ENCODE peak calls at places on chromosomes 12 and 14, in ten cellular contexts. U, K, L, X, B, I, M, R, D and F are unnamed samples.

GRCh38 chr14:105466491-105467248 is 8.0 kb upstream of the CRIP2 start:
- DNase-seq in M (no peak), B (no peak), R (no peak), X (no peak), I (no peak), U (no peak), K (no peak), L (no peak), D (no peak), F (no peak)

GRCh38 chr12:111426341-111427185 is 20.8 kb downstream of the SH2B3 start:
- DNase-seq in K (peak), X (no peak), D (no peak), R (no peak), B (no peak), M (no peak), U (peak), L (no peak), I (no peak), F (no peak)

GRCh38 chr12:118237053-118237665 is 101.2 kb downstream of the PEBP1 start:
- DNase-seq in K (no peak), R (no peak), U (no peak), L (no peak), B (no peak), I (no peak), M (no peak), D (no peak), X (no peak), F (no peak)

GRCh38 chr14:53861781-53862180 is 94.8 kb downstream of the BMP4 start:
- DNase-seq in R (no peak), L (no peak), K (no peak), M (no peak), X (no peak), U (no peak), D (no peak), B (no peak), I (no peak), F (no peak)

GRCh38 chr14:64218344-64219240 is 75.6 kb downstream of the ESR2 start:
- DNase-seq in K (no peak), U (no peak), M (no peak), L (no peak), R (peak), I (no peak), X (no peak), B (no peak), D (no peak), F (no peak)

GRCh38 chr14:101354726-101355125 is 206.6 kb upstream of the DIO3 start:
- DNase-seq in L (peak), D (no peak), K (no peak), U (no peak), M (no peak), R (peak), B (no peak), X (no peak), I (peak), F (no peak)

GRCh38 chr12:57481671-57482070 is 2.0 kb upstream of the ARHGAP9 start:
- DNase-seq in D (no peak), M (no peak), U (no peak), X (no peak), I (no peak), L (no peak), K (no peak), R (no peak), B (no peak), F (no peak)

GRCh38 chr12:53410951-53411350 is 12.7 kb upstream of the AMHR2 start:
- DNase-seq in L (peak), B (no peak), K (no peak), M (no peak), D (peak), X (no peak), U (no peak), R (no peak), I (peak), F (no peak)

GRCh38 chr14:28254768-28255167 is 511.8 kb upstream of the FOXG1 start:
- DNase-seq in B (no peak), L (no peak), X (no peak), K (no peak), D (no peak), I (no peak), R (no peak), M (no peak), U (no peak), F (no peak)

GRCh38 chr14:72492196-72492595 is 401.7 kb downstream of the DPF3 start:
- DNase-seq in B (no peak), R (no peak), I (no peak), M (no peak), X (no peak), L (no peak), K (no peak), U (no peak), D (no peak), F (no peak)

GRCh38 chr14:36270191-36270590 is 50.2 kb downstream of the MBIP start:
- DNase-seq in K (no peak), M (no peak), U (no peak), L (no peak), X (no peak), B (no peak), D (no peak), I (no peak), R (no peak), F (no peak)

GRCh38 chr12:125773033-125773432 is 707.8 kb downstream of the AACS start:
- DNase-seq in D (no peak), I (peak), M (no peak), K (no peak), X (peak), L (no peak), R (no peak), U (no peak), B (peak), F (no peak)

GRCh38 chr12:24605466-24605865 is 343.4 kb downstream of the BCAT1 start:
- DNase-seq in R (no peak), L (no peak), M (no peak), X (no peak), I (no peak), U (no peak), D (no peak), K (no peak), B (no peak), F (no peak)

GRCh38 chr14:36506732-36507614 is 13.1 kb downstream of the NKX2-1 start:
- DNase-seq in U (no peak), R (no peak), K (no peak), X (no peak), M (no peak), D (no peak), L (no peak), I (no peak), B (no peak), F (no peak)

GRCh38 chr12:124767075-124767821 is 96.4 kb downstream of the SCARB1 start:
- DNase-seq in I (peak), U (peak), L (peak), K (peak), D (peak), X (peak), B (peak), R (peak), M (peak), F (no peak)

GRCh38 chr12:55743131-55743921 is 404 bp downstream of the GDF11 start:
- DNase-seq in U (peak), R (peak), I (peak), L (peak), M (peak), D (peak), B (peak), K (peak), X (peak), F (no peak)

GRCh38 chr12:116532428-116532827 is 26.8 kb upstream of the MAP1LC3B2 start:
- DNase-seq in D (peak), M (no peak), R (no peak), U (no peak), L (no peak), B (no peak), K (no peak), X (no peak), I (no peak), F (no peak)

GRCh38 chr14:53391631-53392030 is 238.5 kb upstream of the DDHD1 start:
- DNase-seq in B (no peak), L (no peak), X (no peak), D (no peak), U (peak), I (no peak), M (no peak), R (no peak), K (no peak), F (no peak)

GRCh38 chr12:96034631-96035282 is 630 bp downstream of the LTA4H start:
- DNase-seq in I (no peak), U (peak), B (no peak), D (peak), X (peak), M (no peak), L (no peak), R (no peak), K (peak), F (no peak)

GRCh38 chr12:111578276-111578970 is 20.7 kb downstream of the ATXN2 start:
- DNase-seq in M (no peak), X (no peak), I (no peak), B (no peak), U (peak), D (no peak), R (no peak), L (no peak), K (no peak), F (no peak)

GRCh38 chr12:12927211-12928079 is 24.5 kb downstream of the GPRC5D start:
- DNase-seq in R (peak), I (peak), M (peak), B (peak), U (peak), D (peak), X (no peak), L (peak), K (peak), F (peak)

GRCh38 chr14:96120392-96120791 is 81.2 kb downstream of the C14orf132 start:
- DNase-seq in K (no peak), L (no peak), X (no peak), U (no peak), M (no peak), D (no peak), I (no peak), B (no peak), R (no peak), F (no peak)

GRCh38 chr12:131786331-131786730 is 41.9 kb upstream of the MMP17 start:
- DNase-seq in R (no peak), X (no peak), M (no peak), U (no peak), L (no peak), D (no peak), K (no peak), B (no peak), I (no peak), F (no peak)

GRCh38 chr12:126998747-126999285 is 1268.2 kb upstream of the TMEM132C start:
- DNase-seq in U (no peak), I (no peak), R (no peak), B (no peak), D (no peak), X (no peak), K (no peak), L (no peak), M (no peak), F (no peak)

GRCh38 chr14:54565236-54566151 is 1.4 kb upstream of the SAMD4A start:
- DNase-seq in M (peak), U (peak), I (peak), K (peak), L (peak), X (peak), B (peak), D (peak), R (peak), F (peak)

GRCh38 chr12:19130224-19131019 is 889 bp downstream of the PLEKHA5 start:
- DNase-seq in K (peak), B (peak), R (peak), D (peak), U (peak), L (peak), X (peak), M (peak), I (peak), F (peak)

GRCh38 chr12:85183855-85184254 is 96.2 kb upstream of the ALX1 start:
- DNase-seq in B (no peak), D (no peak), M (no peak), X (no peak), K (no peak), I (no peak), R (no peak), U (no peak), L (no peak), F (no peak)

GRCh38 chr12:85179680-85180300 is 100.2 kb upstream of the ALX1 start:
- DNase-seq in R (no peak), D (no peak), L (no peak), U (peak), K (no peak), X (no peak), M (no peak), B (no peak), I (no peak), F (no peak)

GRCh38 chr12:85186236-85186635 is 93.8 kb upstream of the ALX1 start:
- DNase-seq in K (no peak), X (no peak), U (no peak), B (no peak), L (no peak), I (no peak), D (no peak), R (no peak), M (no peak), F (no peak)

GRCh38 chr12:85188609-85189008 is 91.4 kb upstream of the ALX1 start:
- DNase-seq in X (no peak), B (no peak), R (no peak), K (no peak), D (no peak), M (no peak), L (no peak), I (no peak), U (peak), F (no peak)

GRCh38 chr12:85182699-85183098 is 97.3 kb upstream of the ALX1 start:
- DNase-seq in R (no peak), L (no peak), U (no peak), M (no peak), K (no peak), I (no peak), X (peak), D (no peak), B (no peak), F (no peak)
- H3K4me3 ChIP-seq in R (no peak), L (no peak), U (no peak), M (no peak), K (no peak), I (no peak), X (no peak), D (no peak), B (no peak), F (no peak)

DNA sequence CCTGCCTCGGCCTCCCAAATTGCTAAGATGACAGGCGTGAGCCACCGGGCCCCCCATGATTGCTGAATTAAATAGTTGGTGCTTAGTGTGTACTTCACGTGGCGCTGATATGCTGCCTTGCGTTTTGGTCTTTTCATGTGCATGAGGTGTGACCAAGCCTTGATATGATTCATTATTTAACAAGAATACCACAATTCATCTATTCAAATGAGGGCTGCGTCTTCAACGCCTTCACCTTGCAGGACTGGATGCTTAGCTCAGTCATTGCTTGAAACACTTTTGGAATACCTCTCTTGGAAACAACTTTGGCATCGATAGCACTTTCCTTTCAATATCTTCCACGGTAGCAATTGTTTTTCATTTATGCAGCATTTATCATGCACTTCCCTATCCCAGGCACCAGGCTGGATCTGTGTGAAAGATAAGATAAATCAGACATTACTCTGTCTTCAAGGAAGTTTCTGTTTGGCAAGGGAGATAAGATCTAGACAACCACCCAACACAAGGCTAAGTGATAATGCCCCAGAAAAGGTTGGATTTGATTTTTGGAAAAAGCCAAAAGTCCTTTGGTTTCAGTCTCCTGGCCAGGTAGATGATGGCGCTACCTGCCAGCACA is 1.3 kb upstream of the TEAD4 start:
- DNase-seq in M (no peak), L (no peak), X (no peak), R (no peak), K (no peak), B (no peak), U (no peak), D (no peak), I (no peak), F (no peak)
- TF ChIP-seq CTCF in M (no peak), L (no peak), X (no peak), R (no peak), K (peak), B (no peak), U (no peak), D (no peak), I (no peak), F (peak)

GRCh38 chr14:74846168-74846567 is 29.8 kb downstream of the PROX2 start:
- DNase-seq in R (no peak), L (no peak), I (no peak), B (no peak), D (no peak), X (no peak), U (no peak), K (no peak), M (no peak), F (no peak)
- TF ChIP-seq POLR2AphosphoS5 in R (no peak), L (no peak), I (no peak), B (no peak), D (no peak), X (no peak), U (no peak), K (no peak), M (no peak), F (no peak)

DNA sequence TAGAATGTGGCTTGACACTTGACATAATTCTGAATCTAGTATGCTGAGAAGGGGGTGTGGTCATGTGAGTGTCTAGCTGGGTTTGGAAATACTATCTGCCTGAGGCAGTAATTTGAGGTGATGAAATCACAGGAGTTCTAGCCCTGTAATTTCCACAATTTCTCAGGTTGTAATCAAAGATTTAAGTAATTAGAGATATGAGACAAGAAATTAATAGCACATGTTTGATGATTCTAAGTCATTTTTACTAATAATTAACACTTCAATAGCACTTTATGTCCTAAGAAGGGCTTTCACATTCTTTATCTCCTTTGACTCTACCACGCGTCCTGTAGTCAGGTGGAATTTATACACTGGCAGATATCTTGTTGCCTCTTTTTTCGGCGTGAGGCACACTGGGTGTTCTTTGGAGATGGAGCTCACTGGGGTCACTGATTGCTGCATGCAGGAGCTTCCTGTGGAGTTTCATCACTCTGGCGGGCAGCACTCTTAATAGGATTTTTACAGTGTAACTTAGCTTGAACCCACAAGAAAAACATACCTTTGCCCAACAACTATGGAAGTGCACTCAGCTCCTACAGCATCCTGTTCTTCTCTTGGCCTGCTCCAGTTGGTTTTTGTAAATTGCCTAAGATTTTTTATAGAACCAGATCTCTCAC is 3.3 kb upstream of the AMIGO2 start:
- DNase-seq in R (no peak), D (no peak), K (no peak), X (no peak), L (no peak), B (no peak), M (no peak), U (no peak), I (no peak), F (no peak)
- H3K4me3 ChIP-seq in R (no peak), D (no peak), K (no peak), X (no peak), L (no peak), B (no peak), M (no peak), U (no peak), I (no peak), F (no peak)